ENCODE peak calls at places on chromosomes 13 and 19, in four cellular contexts. S is A549, R is H9, F is thoracic aorta. C is an unnamed sample.

GRCh38 chr19:8075158-8076086 is 22.9 kb downstream of the CCL25 start:
- DNase-seq in S (no peak), R (no peak), F (no peak), C (no peak)

GRCh38 chr13:69279213-69279612 is 828.4 kb upstream of the ATXN8OS start:
- DNase-seq in R (no peak), S (no peak), F (no peak), C (no peak)

GRCh38 chr13:50409186-50409585 is 393.9 kb downstream of the KCNRG start:
- DNase-seq in S (no peak), F (no peak), R (no peak), C (no peak)

GRCh38 chr13:78977311-78977710 is 318.4 kb upstream of the OBI1 start:
- DNase-seq in S (no peak), F (no peak), R (no peak), C (peak; percentile 18)

GRCh38 chr19:42208612-42209011 is 8.9 kb downstream of the DEDD2 start:
- DNase-seq in S (no peak), R (no peak), F (no peak), C (no peak)

GRCh38 chr13:114131581-114132418 is 623 bp downstream of the RASA3 start:
- DNase-seq in S (peak; percentile 12), F (no peak), R (no peak), C (peak; percentile 62)

GRCh38 chr19:6238643-6239281 is 41.0 kb downstream of the MLLT1 start:
- DNase-seq in F (no peak), R (no peak), S (no peak), C (no peak)

GRCh38 chr13:114225610-114226009 is 9.1 kb upstream of the CDC16 start:
- DNase-seq in S (no peak), R (no peak), F (no peak), C (no peak)

GRCh38 chr19:23698711-23699520 is 11.9 kb upstream of the ZNF675 start:
- DNase-seq in R (peak; percentile 38), F (no peak), S (no peak), C (no peak)

GRCh38 chr13:100530645-100531044 is 57.9 kb downstream of the GGACT start:
- DNase-seq in R (peak; percentile 27), S (no peak), F (no peak), C (no peak)

GRCh38 chr13:23161176-23161825 is 19.5 kb upstream of the SGCG start:
- DNase-seq in F (no peak), S (no peak), R (no peak), C (peak; percentile 8)

GRCh38 chr19:10353793-10354391 is 14.5 kb upstream of the ICAM3 start:
- DNase-seq in F (no peak), R (peak; percentile 99), S (peak; percentile 56), C (peak; percentile 69)

GRCh38 chr13:97030705-97031452 is 36.6 kb upstream of the OXGR1 start:
- DNase-seq in F (no peak), R (no peak), S (peak; percentile 69), C (peak; percentile 56)

GRCh38 chr19:39282021-39282420 is 13.8 kb downstream of the IFNL2 start:
- DNase-seq in F (no peak), S (no peak), R (no peak), C (no peak)

GRCh38 chr19:18650468-18651001 is 13.7 kb downstream of the KLHL26 start:
- DNase-seq in S (no peak), R (no peak), F (peak; percentile 66), C (no peak)

GRCh38 chr13:105804561-105805190 is 730.8 kb downstream of the EFNB2 start:
- DNase-seq in R (no peak), F (no peak), S (no peak), C (no peak)

GRCh38 chr13:87671824-87672603 is 843 bp downstream of the SLITRK5 start:
- DNase-seq in S (no peak), R (peak; percentile 53), F (no peak), C (peak; percentile 13)

GRCh38 chr13:106173346-106173745 is 362.1 kb downstream of the EFNB2 start:
- DNase-seq in S (no peak), R (no peak), F (no peak), C (no peak)

GRCh38 chr13:95438297-95438696 is 114.2 kb upstream of the CLDN10 start:
- DNase-seq in R (no peak), F (no peak), S (no peak), C (no peak)

GRCh38 chr19:46213156-46213555 is 16.4 kb upstream of the IGFL1 start:
- DNase-seq in F (no peak), R (no peak), S (peak; percentile 50), C (no peak)

GRCh38 chr19:12346896-12347295 is 13.5 kb upstream of the ZNF563 start:
- DNase-seq in R (no peak), F (no peak), S (peak; percentile 4), C (no peak)

GRCh38 chr19:11181488-11181887 is 15.9 kb downstream of the KANK2 start:
- DNase-seq in S (no peak), R (no peak), F (no peak), C (no peak)

GRCh38 chr19:40702337-40703012 is 12.0 kb upstream of the NUMBL start:
- DNase-seq in S (peak; percentile 84), R (peak; percentile 82), F (no peak), C (no peak)

GRCh38 chr19:11887618-11888531 is at the start of gene ZNF69:
- DNase-seq in R (peak; percentile 97), F (peak; percentile 51), S (no peak), C (peak; percentile 76)

GRCh38 chr19:15897026-15897737 is 692 bp downstream of the CYP4F2 start:
- DNase-seq in F (no peak), R (no peak), S (no peak), C (no peak)

GRCh38 chr19:15900504-15900903 is 2.6 kb upstream of the CYP4F2 start:
- DNase-seq in F (no peak), R (no peak), S (no peak), C (no peak)

GRCh38 chr19:15894359-15894758 is 3.5 kb downstream of the CYP4F2 start:
- DNase-seq in R (no peak), F (no peak), S (no peak), C (no peak)

GRCh38 chr19:15895876-15896430 is 1.9 kb downstream of the CYP4F2 start:
- DNase-seq in F (no peak), S (no peak), R (no peak), C (no peak)

DNA sequence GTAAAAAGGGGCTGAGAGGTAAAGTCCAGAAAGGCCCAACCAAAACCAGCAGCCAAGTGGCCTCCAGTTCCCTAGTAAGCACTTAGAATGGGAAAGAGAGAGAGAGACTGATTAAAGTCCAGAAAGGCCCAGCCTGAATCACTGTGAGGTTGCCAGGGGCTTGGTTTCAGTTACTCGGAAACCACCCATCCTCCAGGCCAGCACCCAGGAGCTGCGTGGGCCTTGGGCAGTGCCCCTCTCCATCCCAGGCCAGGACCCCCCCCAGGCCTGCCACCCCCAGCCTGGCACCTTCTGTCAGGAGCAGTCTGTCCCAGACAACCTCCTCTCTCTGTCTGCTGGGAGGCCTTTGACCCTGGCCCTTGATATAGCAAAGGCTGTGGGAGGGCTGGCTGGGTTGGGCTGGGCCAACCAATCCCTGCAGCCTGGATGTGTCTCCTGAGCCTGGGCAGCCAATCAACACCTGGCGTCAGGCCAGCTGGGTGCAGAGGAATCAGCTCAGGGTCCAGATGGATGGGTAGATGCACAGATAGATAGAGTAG is at the start of gene CYP4F2:
- DNase-seq in F (no peak), R (no peak), S (no peak), C (no peak)
- H3K9me3 ChIP-seq in F (no peaks in the 10 kb centered on the region), R (peaks cover 78% of the 10 kb centered on the region), S (no peaks in the 10 kb centered on the region), C (no peaks in the 10 kb centered on the region)

GRCh38 chr19:43634516-43634876 is 5.2 kb downstream of the CADM4 start:
- DNase-seq in F (no peak), S (no peak), R (peak; percentile 46), C (no peak)
- H3K27ac ChIP-seq in F (no peak overlapping the region), S (peak overlapping the region; percentile 68), R (no peak overlapping the region), C (peak overlapping the region; percentile 29)

GRCh38 chr19:43839139-43839538 is 12.0 kb downstream of the ZNF283 start:
- DNase-seq in R (no peak), S (no peak), F (no peak), C (no peak)
- H3K9me3 ChIP-seq in R (peaks cover 41% of the 10 kb centered on the region), S (peaks cover 94% of the 10 kb centered on the region), F (peaks cover 82% of the 10 kb centered on the region), C (peaks cover 31% of the 10 kb centered on the region)

GRCh38 chr19:3096267-3096901 is 2.2 kb downstream of the GNA11 start:
- DNase-seq in S (no peak), F (no peak), R (no peak), C (no peak)

GRCh38 chr19:3097442-3097871 is 3.3 kb downstream of the GNA11 start:
- DNase-seq in F (no peak), R (no peak), S (no peak), C (no peak)

GRCh38 chr19:3096902-3097326 is 2.8 kb downstream of the GNA11 start:
- DNase-seq in R (no peak), S (no peak), F (no peak), C (no peak)

GRCh38 chr19:3095375-3096191 is 1.4 kb downstream of the GNA11 start:
- DNase-seq in R (peak; percentile 94), F (no peak), S (no peak), C (no peak)

DNA sequence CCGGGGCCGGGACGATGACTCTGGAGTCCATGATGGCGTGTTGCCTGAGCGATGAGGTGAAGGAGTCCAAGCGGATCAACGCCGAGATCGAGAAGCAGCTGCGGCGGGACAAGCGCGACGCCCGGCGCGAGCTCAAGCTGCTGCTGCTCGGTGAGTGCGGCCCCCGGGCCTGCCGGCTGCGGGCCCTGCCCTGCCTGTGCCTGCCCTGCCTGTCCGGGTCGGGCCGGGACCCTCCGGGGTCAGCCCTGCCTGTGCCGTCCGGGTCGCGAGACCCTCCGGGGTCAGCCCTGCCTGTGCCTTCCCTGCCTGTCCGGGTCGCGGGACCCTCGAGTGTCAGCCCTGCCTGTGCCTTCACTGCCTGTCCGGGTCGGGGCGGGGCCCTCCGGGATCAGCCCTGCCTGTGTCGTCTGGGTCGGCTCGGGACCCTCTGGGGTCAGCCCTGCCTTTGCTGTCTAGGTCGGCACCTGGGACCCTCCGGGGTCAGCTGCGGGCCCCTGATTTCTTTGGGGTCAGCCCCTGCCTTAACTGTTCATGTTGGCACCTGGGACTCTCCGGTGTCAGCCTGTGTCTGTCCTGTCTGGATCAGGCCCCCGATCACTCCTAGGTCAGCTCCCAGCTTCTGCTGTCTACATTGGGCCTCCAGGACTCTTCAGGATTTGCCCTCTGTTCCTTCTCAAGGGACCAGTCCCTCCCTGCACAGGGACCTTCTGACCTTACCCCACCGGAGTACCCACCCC is 644 bp downstream of the GNA11 start:
- DNase-seq in R (no peak), F (no peak), S (no peak), C (peak; percentile 42)
- H3K27ac ChIP-seq in R (no peak overlapping the region), F (no peak overlapping the region), S (peak overlapping the region; percentile 90), C (peak overlapping the region; percentile 84)

GRCh38 chr19:1214862-1215731 is 9.5 kb downstream of the STK11 start:
- DNase-seq in S (no peak), F (no peak), R (no peak), C (no peak)
- H3K9me3 ChIP-seq in S (no peaks in the 10 kb centered on the region), F (no peaks in the 10 kb centered on the region), R (no peaks in the 10 kb centered on the region), C (no peaks in the 10 kb centered on the region)

GRCh38 chr13:33645591-33646554 is 172.1 kb upstream of the RFC3 start:
- DNase-seq in S (no peak), F (no peak), R (no peak), C (no peak)
- H3K27ac ChIP-seq in S (no peak overlapping the region), F (no peak overlapping the region), R (no peak overlapping the region), C (no peak overlapping the region)

DNA sequence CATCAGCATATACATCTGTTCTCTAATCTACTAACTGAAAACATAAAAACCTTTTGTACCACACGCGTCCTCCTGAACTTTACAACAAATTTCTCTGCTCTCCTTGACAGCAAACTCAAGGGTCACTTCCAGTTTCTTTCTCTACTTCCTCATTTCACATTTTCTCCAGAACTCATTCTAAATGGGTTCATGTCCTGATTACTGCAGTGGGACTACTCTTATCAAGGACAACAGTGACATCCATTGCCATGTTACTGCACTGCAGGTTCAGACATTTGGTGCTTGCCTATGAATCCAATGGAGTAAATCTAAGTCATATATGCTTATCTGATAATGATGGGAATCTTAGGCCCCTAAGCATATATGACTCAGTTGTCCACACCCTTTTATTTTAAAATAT is 35.3 kb downstream of the FPR3 start:
- DNase-seq in R (no peak), F (no peak), S (no peak), C (peak; percentile 10)
- H3K9me3 ChIP-seq in R (peaks cover 31% of the 10 kb centered on the region), F (no peaks in the 10 kb centered on the region), S (peaks cover 47% of the 10 kb centered on the region), C (peaks cover 10% of the 10 kb centered on the region)

C was measured in A673.